ENCODE peak calls at places on chromosomes 4 and X, in six cellular contexts. A is hepatocyte; U is stimulated activated CD8-positive, alpha-beta memory T cell treated with anti-CD3 and anti-CD28 coated beads, Interleukin-2, amount 100 ng/mL, for 48 hours; M is effector memory CD8-positive, alpha-beta T cell; T is trophoblast cell; C is GM23338. E is an unnamed sample.

GRCh38 chr4:576991-577498 is 950 bp upstream of the TMEM271 start:
- DNase-seq in A (no peak), U (no peak), M (no peak), T (no peak), C (peak), E (no peak)

GRCh38 chr4:102454278-102454677 is 46.9 kb upstream of the NFKB1 start:
- DNase-seq in A (no peak), U (no peak), M (no peak), T (no peak), C (no peak), E (no peak)

GRCh38 chr4:183333983-183334382 is 11.8 kb upstream of the CLDN24 start:
- DNase-seq in A (peak), U (no peak), M (no peak), T (no peak), C (no peak), E (no peak)

GRCh38 chr4:86847576-86847975 is 1.6 kb downstream of the SLC10A6 start:
- DNase-seq in A (no peak), U (no peak), M (no peak), T (no peak), C (no peak), E (no peak)

GRCh38 chr4:156638925-156639605 is 332.5 kb downstream of the PDGFC start:
- DNase-seq in A (no peak), U (no peak), M (no peak), T (peak), C (no peak), E (no peak)

GRCh38 chr4:7826176-7826908 is 113.3 kb downstream of the AFAP1 start:
- DNase-seq in A (no peak), U (no peak), M (no peak), T (no peak), C (peak), E (no peak)

GRCh38 chrX:3094261-3094660 is 53.0 kb downstream of the ARSF start:
- DNase-seq in A (peak), U (no peak), M (no peak), T (peak), C (no peak), E (no peak)

GRCh38 chrX:75156537-75156945 is 458 bp upstream of the ABCB7 start:
- DNase-seq in A (peak), U (no peak), M (no peak), T (peak), C (peak), E (no peak)

GRCh38 chrX:124280294-124280902 is 52.1 kb upstream of the TEX13D start:
- DNase-seq in A (no peak), U (no peak), M (no peak), T (no peak), C (no peak), E (no peak)

GRCh38 chrX:45351478-45351877 is 150.8 kb upstream of the DIPK2B start:
- DNase-seq in A (no peak), U (no peak), M (no peak), T (no peak), C (no peak), E (no peak)

GRCh38 chr4:21898101-21898500 is 50.5 kb downstream of the KCNIP4 start:
- DNase-seq in A (no peak), U (no peak), M (no peak), T (no peak), C (no peak), E (no peak)

GRCh38 chr4:180527993-180528392 is 1715.2 kb upstream of the TENM3 start:
- DNase-seq in A (no peak), U (no peak), M (no peak), T (peak), C (no peak), E (no peak)

GRCh38 chr4:55910140-55910539 is 38.6 kb upstream of the CEP135 start:
- DNase-seq in A (no peak), U (no peak), M (no peak), T (peak), C (no peak), E (no peak)

GRCh38 chr4:40923326-40924095 is 173.8 kb downstream of the NSUN7 start:
- DNase-seq in A (no peak), U (no peak), M (no peak), T (no peak), C (no peak), E (no peak)

GRCh38 chr4:99735822-99736221 is 78.2 kb upstream of the C4orf54 start:
- DNase-seq in A (no peak), U (no peak), M (no peak), T (no peak), C (no peak), E (no peak)

GRCh38 chrX:134601240-134601639 is 57.0 kb downstream of the PLAC1 start:
- DNase-seq in A (no peak), U (no peak), M (no peak), T (no peak), C (no peak), E (no peak)

GRCh38 chr4:95732061-95732460 is 107.8 kb upstream of the PDHA2 start:
- DNase-seq in A (peak), U (no peak), M (no peak), T (no peak), C (no peak), E (no peak)

GRCh38 chr4:86223472-86223871 is 136.4 kb downstream of the MAPK10 start:
- DNase-seq in A (peak), U (no peak), M (no peak), T (peak), C (peak), E (no peak)

GRCh38 chr4:153038493-153039311 is 102.6 kb downstream of the FHDC1 start:
- DNase-seq in A (peak), U (no peak), M (no peak), T (no peak), C (peak), E (no peak)

GRCh38 chr4:59540311-59540710 is 1659.8 kb upstream of the ADGRL3 start:
- DNase-seq in A (no peak), U (no peak), M (no peak), T (no peak), C (no peak), E (no peak)

E was measured in effector CD8-positive, alpha-beta T cell.